ENCODE peak calls at places on chromosome 20, in seven cellular contexts. One of them, this sample, is unnamed.

GRCh38 chr20:4978050-4978918 is 23.0 kb downstream of the SLC23A2 start:
- DNase-seq in CD4-positive, alpha-beta T cell: no peak
- DNase-seq in AG08395: no peak
- DNase-seq in activated CD8-positive, alpha-beta memory T cell treated with anti-CD3 and anti-CD28 coated beads for 24 hours: no peak
- DNase-seq in SW480: no peak
- DNase-seq in GM04503: no peak
- DNase-seq in activated T-helper 1 cell treated with anti-CD3 and anti-CD28 coated beads, Interleukin-12 subunit alpha, Interleukin-12 subunit beta, Interleukin-2, Interleukin-4 antibody, amounts not matched to agents 30 ng/mL and 10 ng/mL and 1 ng/mL, durations not matched to agents 14 hours and 24 hours and 36 hours: no peak
- DNase-seq in this sample: no peak

GRCh38 chr20:836188-836587 is 2.7 kb downstream of the FAM110A start:
- DNase-seq in CD4-positive, alpha-beta T cell: no peak
- DNase-seq in AG08395: no peak
- DNase-seq in activated CD8-positive, alpha-beta memory T cell treated with anti-CD3 and anti-CD28 coated beads for 24 hours: no peak
- DNase-seq in SW480: no peak
- DNase-seq in GM04503: no peak
- DNase-seq in activated T-helper 1 cell treated with anti-CD3 and anti-CD28 coated beads, Interleukin-12 subunit alpha, Interleukin-12 subunit beta, Interleukin-2, Interleukin-4 antibody, amounts not matched to agents 30 ng/mL and 10 ng/mL and 1 ng/mL, durations not matched to agents 14 hours and 24 hours and 36 hours: no peak
- DNase-seq in this sample: no peak

GRCh38 chr20:37940161-37940560 is 37.2 kb downstream of the VSTM2L start:
- DNase-seq in CD4-positive, alpha-beta T cell: no peak
- DNase-seq in AG08395: no peak
- DNase-seq in activated CD8-positive, alpha-beta memory T cell treated with anti-CD3 and anti-CD28 coated beads for 24 hours: no peak
- DNase-seq in SW480: no peak
- DNase-seq in GM04503: no peak
- DNase-seq in activated T-helper 1 cell treated with anti-CD3 and anti-CD28 coated beads, Interleukin-12 subunit alpha, Interleukin-12 subunit beta, Interleukin-2, Interleukin-4 antibody, amounts not matched to agents 30 ng/mL and 10 ng/mL and 1 ng/mL, durations not matched to agents 14 hours and 24 hours and 36 hours: no peak
- DNase-seq in this sample: no peak

GRCh38 chr20:3156811-3157619 is 2.6 kb downstream of the FASTKD5 start:
- DNase-seq in CD4-positive, alpha-beta T cell: no peak
- DNase-seq in AG08395: no peak
- DNase-seq in activated CD8-positive, alpha-beta memory T cell treated with anti-CD3 and anti-CD28 coated beads for 24 hours: no peak
- DNase-seq in SW480: no peak
- DNase-seq in GM04503: no peak
- DNase-seq in activated T-helper 1 cell treated with anti-CD3 and anti-CD28 coated beads, Interleukin-12 subunit alpha, Interleukin-12 subunit beta, Interleukin-2, Interleukin-4 antibody, amounts not matched to agents 30 ng/mL and 10 ng/mL and 1 ng/mL, durations not matched to agents 14 hours and 24 hours and 36 hours: no peak
- DNase-seq in this sample: no peak

GRCh38 chr20:48733296-48733790 is 94.5 kb downstream of the PREX1 start:
- DNase-seq in CD4-positive, alpha-beta T cell: no peak
- DNase-seq in AG08395: no peak
- DNase-seq in activated CD8-positive, alpha-beta memory T cell treated with anti-CD3 and anti-CD28 coated beads for 24 hours: no peak
- DNase-seq in SW480: peak
- DNase-seq in GM04503: no peak
- DNase-seq in activated T-helper 1 cell treated with anti-CD3 and anti-CD28 coated beads, Interleukin-12 subunit alpha, Interleukin-12 subunit beta, Interleukin-2, Interleukin-4 antibody, amounts not matched to agents 30 ng/mL and 10 ng/mL and 1 ng/mL, durations not matched to agents 14 hours and 24 hours and 36 hours: no peak
- DNase-seq in this sample: no peak

GRCh38 chr20:62303327-62304226 is 780 bp downstream of the ADRM1 start:
- DNase-seq in CD4-positive, alpha-beta T cell: no peak
- DNase-seq in AG08395: peak
- DNase-seq in activated CD8-positive, alpha-beta memory T cell treated with anti-CD3 and anti-CD28 coated beads for 24 hours: peak
- DNase-seq in SW480: peak
- DNase-seq in GM04503: no peak
- DNase-seq in activated T-helper 1 cell treated with anti-CD3 and anti-CD28 coated beads, Interleukin-12 subunit alpha, Interleukin-12 subunit beta, Interleukin-2, Interleukin-4 antibody, amounts not matched to agents 30 ng/mL and 10 ng/mL and 1 ng/mL, durations not matched to agents 14 hours and 24 hours and 36 hours: peak
- DNase-seq in this sample: no peak

GRCh38 chr20:21557246-21557982 is 43.5 kb upstream of the NKX2-2 start:
- DNase-seq in CD4-positive, alpha-beta T cell: peak
- DNase-seq in AG08395: no peak
- DNase-seq in activated CD8-positive, alpha-beta memory T cell treated with anti-CD3 and anti-CD28 coated beads for 24 hours: no peak
- DNase-seq in SW480: peak
- DNase-seq in GM04503: no peak
- DNase-seq in activated T-helper 1 cell treated with anti-CD3 and anti-CD28 coated beads, Interleukin-12 subunit alpha, Interleukin-12 subunit beta, Interleukin-2, Interleukin-4 antibody, amounts not matched to agents 30 ng/mL and 10 ng/mL and 1 ng/mL, durations not matched to agents 14 hours and 24 hours and 36 hours: peak
- DNase-seq in this sample: no peak

GRCh38 chr20:4441191-4441590 is 280.5 kb upstream of the PRND start:
- DNase-seq in CD4-positive, alpha-beta T cell: no peak
- DNase-seq in AG08395: no peak
- DNase-seq in activated CD8-positive, alpha-beta memory T cell treated with anti-CD3 and anti-CD28 coated beads for 24 hours: no peak
- DNase-seq in SW480: no peak
- DNase-seq in GM04503: no peak
- DNase-seq in activated T-helper 1 cell treated with anti-CD3 and anti-CD28 coated beads, Interleukin-12 subunit alpha, Interleukin-12 subunit beta, Interleukin-2, Interleukin-4 antibody, amounts not matched to agents 30 ng/mL and 10 ng/mL and 1 ng/mL, durations not matched to agents 14 hours and 24 hours and 36 hours: no peak
- DNase-seq in this sample: no peak

GRCh38 chr20:41436679-41437078 is 70.1 kb upstream of the EMILIN3 start:
- DNase-seq in CD4-positive, alpha-beta T cell: no peak
- DNase-seq in AG08395: peak
- DNase-seq in activated CD8-positive, alpha-beta memory T cell treated with anti-CD3 and anti-CD28 coated beads for 24 hours: no peak
- DNase-seq in SW480: no peak
- DNase-seq in GM04503: peak
- DNase-seq in activated T-helper 1 cell treated with anti-CD3 and anti-CD28 coated beads, Interleukin-12 subunit alpha, Interleukin-12 subunit beta, Interleukin-2, Interleukin-4 antibody, amounts not matched to agents 30 ng/mL and 10 ng/mL and 1 ng/mL, durations not matched to agents 14 hours and 24 hours and 36 hours: no peak
- DNase-seq in this sample: no peak

GRCh38 chr20:58331961-58332551 is 22.5 kb downstream of the RAB22A start:
- DNase-seq in CD4-positive, alpha-beta T cell: no peak
- DNase-seq in AG08395: no peak
- DNase-seq in activated CD8-positive, alpha-beta memory T cell treated with anti-CD3 and anti-CD28 coated beads for 24 hours: no peak
- DNase-seq in SW480: no peak
- DNase-seq in GM04503: no peak
- DNase-seq in activated T-helper 1 cell treated with anti-CD3 and anti-CD28 coated beads, Interleukin-12 subunit alpha, Interleukin-12 subunit beta, Interleukin-2, Interleukin-4 antibody, amounts not matched to agents 30 ng/mL and 10 ng/mL and 1 ng/mL, durations not matched to agents 14 hours and 24 hours and 36 hours: no peak
- DNase-seq in this sample: no peak

GRCh38 chr20:35953411-35954199 is 697 bp downstream of the SCAND1 start:
- DNase-seq in CD4-positive, alpha-beta T cell: peak
- DNase-seq in AG08395: peak
- DNase-seq in activated CD8-positive, alpha-beta memory T cell treated with anti-CD3 and anti-CD28 coated beads for 24 hours: peak
- DNase-seq in SW480: peak
- DNase-seq in GM04503: no peak
- DNase-seq in activated T-helper 1 cell treated with anti-CD3 and anti-CD28 coated beads, Interleukin-12 subunit alpha, Interleukin-12 subunit beta, Interleukin-2, Interleukin-4 antibody, amounts not matched to agents 30 ng/mL and 10 ng/mL and 1 ng/mL, durations not matched to agents 14 hours and 24 hours and 36 hours: peak
- DNase-seq in this sample: no peak

GRCh38 chr20:15547109-15547508 is 1026.1 kb downstream of the KIF16B start:
- DNase-seq in CD4-positive, alpha-beta T cell: no peak
- DNase-seq in AG08395: no peak
- DNase-seq in activated CD8-positive, alpha-beta memory T cell treated with anti-CD3 and anti-CD28 coated beads for 24 hours: no peak
- DNase-seq in SW480: no peak
- DNase-seq in GM04503: no peak
- DNase-seq in activated T-helper 1 cell treated with anti-CD3 and anti-CD28 coated beads, Interleukin-12 subunit alpha, Interleukin-12 subunit beta, Interleukin-2, Interleukin-4 antibody, amounts not matched to agents 30 ng/mL and 10 ng/mL and 1 ng/mL, durations not matched to agents 14 hours and 24 hours and 36 hours: no peak
- DNase-seq in this sample: no peak

GRCh38 chr20:62358171-62358719 is 8.9 kb downstream of the LAMA5 start:
- DNase-seq in CD4-positive, alpha-beta T cell: no peak
- DNase-seq in AG08395: no peak
- DNase-seq in activated CD8-positive, alpha-beta memory T cell treated with anti-CD3 and anti-CD28 coated beads for 24 hours: no peak
- DNase-seq in SW480: peak
- DNase-seq in GM04503: no peak
- DNase-seq in activated T-helper 1 cell treated with anti-CD3 and anti-CD28 coated beads, Interleukin-12 subunit alpha, Interleukin-12 subunit beta, Interleukin-2, Interleukin-4 antibody, amounts not matched to agents 30 ng/mL and 10 ng/mL and 1 ng/mL, durations not matched to agents 14 hours and 24 hours and 36 hours: no peak
- DNase-seq in this sample: no peak

GRCh38 chr20:38021373-38021772 is 11.9 kb downstream of the TTI1 start:
- DNase-seq in CD4-positive, alpha-beta T cell: no peak
- DNase-seq in AG08395: no peak
- DNase-seq in activated CD8-positive, alpha-beta memory T cell treated with anti-CD3 and anti-CD28 coated beads for 24 hours: no peak
- DNase-seq in SW480: no peak
- DNase-seq in GM04503: no peak
- DNase-seq in activated T-helper 1 cell treated with anti-CD3 and anti-CD28 coated beads, Interleukin-12 subunit alpha, Interleukin-12 subunit beta, Interleukin-2, Interleukin-4 antibody, amounts not matched to agents 30 ng/mL and 10 ng/mL and 1 ng/mL, durations not matched to agents 14 hours and 24 hours and 36 hours: no peak
- DNase-seq in this sample: no peak

GRCh38 chr20:50537546-50538201 is 27.5 kb downstream of the PTPN1 start:
- DNase-seq in CD4-positive, alpha-beta T cell: no peak
- DNase-seq in AG08395: no peak
- DNase-seq in activated CD8-positive, alpha-beta memory T cell treated with anti-CD3 and anti-CD28 coated beads for 24 hours: no peak
- DNase-seq in SW480: no peak
- DNase-seq in GM04503: no peak
- DNase-seq in activated T-helper 1 cell treated with anti-CD3 and anti-CD28 coated beads, Interleukin-12 subunit alpha, Interleukin-12 subunit beta, Interleukin-2, Interleukin-4 antibody, amounts not matched to agents 30 ng/mL and 10 ng/mL and 1 ng/mL, durations not matched to agents 14 hours and 24 hours and 36 hours: no peak
- DNase-seq in this sample: no peak

GRCh38 chr20:63163596-63164560 is 52.1 kb downstream of the YTHDF1 start:
- DNase-seq in CD4-positive, alpha-beta T cell: no peak
- DNase-seq in AG08395: no peak
- DNase-seq in activated CD8-positive, alpha-beta memory T cell treated with anti-CD3 and anti-CD28 coated beads for 24 hours: no peak
- DNase-seq in SW480: no peak
- DNase-seq in GM04503: no peak
- DNase-seq in activated T-helper 1 cell treated with anti-CD3 and anti-CD28 coated beads, Interleukin-12 subunit alpha, Interleukin-12 subunit beta, Interleukin-2, Interleukin-4 antibody, amounts not matched to agents 30 ng/mL and 10 ng/mL and 1 ng/mL, durations not matched to agents 14 hours and 24 hours and 36 hours: no peak
- DNase-seq in this sample: no peak

GRCh38 chr20:3781153-3781910 is at the start of gene SPEF1:
- DNase-seq in CD4-positive, alpha-beta T cell: peak
- DNase-seq in AG08395: peak
- DNase-seq in activated CD8-positive, alpha-beta memory T cell treated with anti-CD3 and anti-CD28 coated beads for 24 hours: peak
- DNase-seq in SW480: peak
- DNase-seq in GM04503: peak
- DNase-seq in activated T-helper 1 cell treated with anti-CD3 and anti-CD28 coated beads, Interleukin-12 subunit alpha, Interleukin-12 subunit beta, Interleukin-2, Interleukin-4 antibody, amounts not matched to agents 30 ng/mL and 10 ng/mL and 1 ng/mL, durations not matched to agents 14 hours and 24 hours and 36 hours: no peak
- DNase-seq in this sample: no peak

GRCh38 chr20:11032611-11033010 is 358.8 kb upstream of the JAG1 start:
- DNase-seq in CD4-positive, alpha-beta T cell: no peak
- DNase-seq in AG08395: no peak
- DNase-seq in activated CD8-positive, alpha-beta memory T cell treated with anti-CD3 and anti-CD28 coated beads for 24 hours: no peak
- DNase-seq in SW480: no peak
- DNase-seq in GM04503: no peak
- DNase-seq in activated T-helper 1 cell treated with anti-CD3 and anti-CD28 coated beads, Interleukin-12 subunit alpha, Interleukin-12 subunit beta, Interleukin-2, Interleukin-4 antibody, amounts not matched to agents 30 ng/mL and 10 ng/mL and 1 ng/mL, durations not matched to agents 14 hours and 24 hours and 36 hours: no peak
- DNase-seq in this sample: no peak

GRCh38 chr20:46696791-46697279 is 7.6 kb upstream of the TP53RK start:
- DNase-seq in CD4-positive, alpha-beta T cell: no peak
- DNase-seq in AG08395: no peak
- DNase-seq in activated CD8-positive, alpha-beta memory T cell treated with anti-CD3 and anti-CD28 coated beads for 24 hours: no peak
- DNase-seq in SW480: no peak
- DNase-seq in GM04503: no peak
- DNase-seq in activated T-helper 1 cell treated with anti-CD3 and anti-CD28 coated beads, Interleukin-12 subunit alpha, Interleukin-12 subunit beta, Interleukin-2, Interleukin-4 antibody, amounts not matched to agents 30 ng/mL and 10 ng/mL and 1 ng/mL, durations not matched to agents 14 hours and 24 hours and 36 hours: no peak
- DNase-seq in this sample: no peak

GRCh38 chr20:17505664-17506517 is 25.3 kb downstream of the BFSP1 start:
- DNase-seq in CD4-positive, alpha-beta T cell: no peak
- DNase-seq in AG08395: no peak
- DNase-seq in activated CD8-positive, alpha-beta memory T cell treated with anti-CD3 and anti-CD28 coated beads for 24 hours: peak
- DNase-seq in SW480: peak
- DNase-seq in GM04503: no peak
- DNase-seq in activated T-helper 1 cell treated with anti-CD3 and anti-CD28 coated beads, Interleukin-12 subunit alpha, Interleukin-12 subunit beta, Interleukin-2, Interleukin-4 antibody, amounts not matched to agents 30 ng/mL and 10 ng/mL and 1 ng/mL, durations not matched to agents 14 hours and 24 hours and 36 hours: peak
- DNase-seq in this sample: no peak

GRCh38 chr20:44967207-44967807 is 995 bp downstream of the STK4 start:
- DNase-seq in CD4-positive, alpha-beta T cell: peak
- DNase-seq in AG08395: no peak
- DNase-seq in activated CD8-positive, alpha-beta memory T cell treated with anti-CD3 and anti-CD28 coated beads for 24 hours: peak
- DNase-seq in SW480: peak
- DNase-seq in GM04503: no peak
- DNase-seq in activated T-helper 1 cell treated with anti-CD3 and anti-CD28 coated beads, Interleukin-12 subunit alpha, Interleukin-12 subunit beta, Interleukin-2, Interleukin-4 antibody, amounts not matched to agents 30 ng/mL and 10 ng/mL and 1 ng/mL, durations not matched to agents 14 hours and 24 hours and 36 hours: no peak
- DNase-seq in this sample: no peak

GRCh38 chr20:38094968-38095689 is 61.6 kb downstream of the RPRD1B start:
- DNase-seq in CD4-positive, alpha-beta T cell: no peak
- DNase-seq in AG08395: no peak
- DNase-seq in activated CD8-positive, alpha-beta memory T cell treated with anti-CD3 and anti-CD28 coated beads for 24 hours: no peak
- DNase-seq in SW480: no peak
- DNase-seq in GM04503: no peak
- DNase-seq in activated T-helper 1 cell treated with anti-CD3 and anti-CD28 coated beads, Interleukin-12 subunit alpha, Interleukin-12 subunit beta, Interleukin-2, Interleukin-4 antibody, amounts not matched to agents 30 ng/mL and 10 ng/mL and 1 ng/mL, durations not matched to agents 14 hours and 24 hours and 36 hours: no peak
- DNase-seq in this sample: peak

GRCh38 chr20:46689754-46690085 is 476 bp upstream of the TP53RK start:
- DNase-seq in CD4-positive, alpha-beta T cell: no peak
- DNase-seq in AG08395: no peak
- DNase-seq in activated CD8-positive, alpha-beta memory T cell treated with anti-CD3 and anti-CD28 coated beads for 24 hours: no peak
- DNase-seq in SW480: no peak
- DNase-seq in GM04503: no peak
- DNase-seq in activated T-helper 1 cell treated with anti-CD3 and anti-CD28 coated beads, Interleukin-12 subunit alpha, Interleukin-12 subunit beta, Interleukin-2, Interleukin-4 antibody, amounts not matched to agents 30 ng/mL and 10 ng/mL and 1 ng/mL, durations not matched to agents 14 hours and 24 hours and 36 hours: no peak
- DNase-seq in this sample: no peak

GRCh38 chr20:54173653-54174451 is at the start of gene CYP24A1:
- DNase-seq in CD4-positive, alpha-beta T cell: no peak
- DNase-seq in AG08395: peak
- DNase-seq in activated CD8-positive, alpha-beta memory T cell treated with anti-CD3 and anti-CD28 coated beads for 24 hours: no peak
- DNase-seq in SW480: peak
- DNase-seq in GM04503: no peak
- DNase-seq in activated T-helper 1 cell treated with anti-CD3 and anti-CD28 coated beads, Interleukin-12 subunit alpha, Interleukin-12 subunit beta, Interleukin-2, Interleukin-4 antibody, amounts not matched to agents 30 ng/mL and 10 ng/mL and 1 ng/mL, durations not matched to agents 14 hours and 24 hours and 36 hours: no peak
- DNase-seq in this sample: no peak

GRCh38 chr20:50635676-50636600 is 55.4 kb downstream of the RIPOR3 start:
- DNase-seq in CD4-positive, alpha-beta T cell: peak
- DNase-seq in AG08395: peak
- DNase-seq in activated CD8-positive, alpha-beta memory T cell treated with anti-CD3 and anti-CD28 coated beads for 24 hours: peak
- DNase-seq in SW480: peak
- DNase-seq in GM04503: no peak
- DNase-seq in activated T-helper 1 cell treated with anti-CD3 and anti-CD28 coated beads, Interleukin-12 subunit alpha, Interleukin-12 subunit beta, Interleukin-2, Interleukin-4 antibody, amounts not matched to agents 30 ng/mL and 10 ng/mL and 1 ng/mL, durations not matched to agents 14 hours and 24 hours and 36 hours: peak
- DNase-seq in this sample: no peak

GRCh38 chr20:32972181-32973076 is 31.8 kb downstream of the SUN5 start:
- DNase-seq in CD4-positive, alpha-beta T cell: peak
- DNase-seq in AG08395: no peak
- DNase-seq in activated CD8-positive, alpha-beta memory T cell treated with anti-CD3 and anti-CD28 coated beads for 24 hours: peak
- DNase-seq in SW480: peak
- DNase-seq in GM04503: no peak
- DNase-seq in activated T-helper 1 cell treated with anti-CD3 and anti-CD28 coated beads, Interleukin-12 subunit alpha, Interleukin-12 subunit beta, Interleukin-2, Interleukin-4 antibody, amounts not matched to agents 30 ng/mL and 10 ng/mL and 1 ng/mL, durations not matched to agents 14 hours and 24 hours and 36 hours: peak
- DNase-seq in this sample: no peak

GRCh38 chr20:6604179-6604578 is 163.3 kb upstream of the BMP2 start:
- DNase-seq in CD4-positive, alpha-beta T cell: no peak
- DNase-seq in AG08395: no peak
- DNase-seq in activated CD8-positive, alpha-beta memory T cell treated with anti-CD3 and anti-CD28 coated beads for 24 hours: no peak
- DNase-seq in SW480: no peak
- DNase-seq in GM04503: no peak
- DNase-seq in activated T-helper 1 cell treated with anti-CD3 and anti-CD28 coated beads, Interleukin-12 subunit alpha, Interleukin-12 subunit beta, Interleukin-2, Interleukin-4 antibody, amounts not matched to agents 30 ng/mL and 10 ng/mL and 1 ng/mL, durations not matched to agents 14 hours and 24 hours and 36 hours: no peak
- DNase-seq in this sample: no peak

This sample was measured in vagina.